ENCODE peak calls at places on chromosomes 6 and 20, in five cellular contexts. One of them, this sample, is unnamed.

GRCh38 chr20:1185781-1186334 is 1.1 kb upstream of the TMEM74B start:
- DNase-seq in mesendoderm: peak
- DNase-seq in H9: peak
- DNase-seq in mesenchymal stem cell: peak
- DNase-seq in trophoblast cell: peak
- DNase-seq in this sample: peak

GRCh38 chr6:33607784-33608161 is 13.3 kb upstream of the ITPR3 start:
- DNase-seq in mesendoderm: peak
- DNase-seq in H9: no peak
- DNase-seq in mesenchymal stem cell: no peak
- DNase-seq in trophoblast cell: no peak
- DNase-seq in this sample: no peak

GRCh38 chr6:74780831-74781230 is 425.0 kb downstream of the COL12A1 start:
- DNase-seq in mesendoderm: no peak
- DNase-seq in H9: no peak
- DNase-seq in mesenchymal stem cell: peak
- DNase-seq in trophoblast cell: no peak
- DNase-seq in this sample: peak

GRCh38 chr20:9093203-9093962 is 24.5 kb downstream of the PLCB4 start:
- DNase-seq in mesendoderm: no peak
- DNase-seq in H9: no peak
- DNase-seq in mesenchymal stem cell: no peak
- DNase-seq in trophoblast cell: no peak
- DNase-seq in this sample: no peak

GRCh38 chr6:85580878-85581267 is 12.8 kb downstream of the SNX14 start:
- DNase-seq in mesendoderm: peak
- DNase-seq in H9: peak
- DNase-seq in mesenchymal stem cell: peak
- DNase-seq in trophoblast cell: no peak
- DNase-seq in this sample: peak

GRCh38 chr20:32535953-32536823 is 48.9 kb downstream of the NOL4L start:
- DNase-seq in mesendoderm: peak
- DNase-seq in H9: peak
- DNase-seq in mesenchymal stem cell: no peak
- DNase-seq in trophoblast cell: no peak
- DNase-seq in this sample: peak

GRCh38 chr6:21360353-21360752 is 233.2 kb upstream of the SOX4 start:
- DNase-seq in mesendoderm: peak
- DNase-seq in H9: peak
- DNase-seq in mesenchymal stem cell: no peak
- DNase-seq in trophoblast cell: peak
- DNase-seq in this sample: no peak

GRCh38 chr6:81793811-81794210 is 41.3 kb upstream of the TENT5A start:
- DNase-seq in mesendoderm: no peak
- DNase-seq in H9: no peak
- DNase-seq in mesenchymal stem cell: peak
- DNase-seq in trophoblast cell: no peak
- DNase-seq in this sample: peak

GRCh38 chr6:111730835-111731234 is 125.2 kb upstream of the TRAF3IP2 start:
- DNase-seq in mesendoderm: no peak
- DNase-seq in H9: no peak
- DNase-seq in mesenchymal stem cell: no peak
- DNase-seq in trophoblast cell: no peak
- DNase-seq in this sample: no peak

GRCh38 chr6:34243131-34243771 is 5.6 kb downstream of the SMIM29 start:
- DNase-seq in mesendoderm: no peak
- DNase-seq in H9: no peak
- DNase-seq in mesenchymal stem cell: peak
- DNase-seq in trophoblast cell: no peak
- DNase-seq in this sample: peak

GRCh38 chr6:106136172-106136571 is 50.0 kb downstream of the PRDM1 start:
- DNase-seq in mesendoderm: no peak
- DNase-seq in H9: no peak
- DNase-seq in mesenchymal stem cell: no peak
- DNase-seq in trophoblast cell: no peak
- DNase-seq in this sample: no peak

GRCh38 chr6:70314240-70314639 is 11.4 kb upstream of the COL9A1 start:
- DNase-seq in mesendoderm: no peak
- DNase-seq in H9: no peak
- DNase-seq in mesenchymal stem cell: no peak
- DNase-seq in trophoblast cell: no peak
- DNase-seq in this sample: no peak

GRCh38 chr6:19803331-19804330 is 33.5 kb upstream of the ID4 start:
- DNase-seq in mesendoderm: no peak
- DNase-seq in H9: no peak
- DNase-seq in mesenchymal stem cell: peak
- DNase-seq in trophoblast cell: no peak
- DNase-seq in this sample: peak

GRCh38 chr20:17808357-17808756 is 108.6 kb downstream of the BANF2 start:
- DNase-seq in mesendoderm: no peak
- DNase-seq in H9: no peak
- DNase-seq in mesenchymal stem cell: peak
- DNase-seq in trophoblast cell: peak
- DNase-seq in this sample: peak

GRCh38 chr6:56850618-56851017 is 104.3 kb upstream of the BEND6 start:
- DNase-seq in mesendoderm: peak
- DNase-seq in H9: no peak
- DNase-seq in mesenchymal stem cell: no peak
- DNase-seq in trophoblast cell: no peak
- DNase-seq in this sample: no peak

GRCh38 chr20:60630609-60631008 is 621.5 kb upstream of the CDH4 start:
- DNase-seq in mesendoderm: no peak
- DNase-seq in H9: no peak
- DNase-seq in mesenchymal stem cell: no peak
- DNase-seq in trophoblast cell: no peak
- DNase-seq in this sample: no peak

GRCh38 chr6:123352279-123352678 is 284.5 kb downstream of the TRDN start:
- DNase-seq in mesendoderm: no peak
- DNase-seq in H9: no peak
- DNase-seq in mesenchymal stem cell: no peak
- DNase-seq in trophoblast cell: no peak
- DNase-seq in this sample: no peak

GRCh38 chr6:116278853-116279231 is 888 bp downstream of the TSPYL1 start:
- DNase-seq in mesendoderm: no peak
- DNase-seq in H9: no peak
- DNase-seq in mesenchymal stem cell: no peak
- DNase-seq in trophoblast cell: peak
- DNase-seq in this sample: peak

GRCh38 chr6:52727908-52728307 is 35.4 kb downstream of the GSTA2 start:
- DNase-seq in mesendoderm: no peak
- DNase-seq in H9: no peak
- DNase-seq in mesenchymal stem cell: no peak
- DNase-seq in trophoblast cell: no peak
- DNase-seq in this sample: no peak

GRCh38 chr6:135537782-135538301 is 40.3 kb upstream of the AHI1 start:
- DNase-seq in mesendoderm: peak
- DNase-seq in H9: no peak
- DNase-seq in mesenchymal stem cell: peak
- DNase-seq in trophoblast cell: peak
- DNase-seq in this sample: peak

GRCh38 chr6:144176043-144176442 is 25.7 kb downstream of the STX11 start:
- DNase-seq in mesendoderm: no peak
- DNase-seq in H9: no peak
- DNase-seq in mesenchymal stem cell: no peak
- DNase-seq in trophoblast cell: no peak
- DNase-seq in this sample: no peak

GRCh38 chr6:89022747-89023289 is 57.7 kb upstream of the PNRC1 start:
- DNase-seq in mesendoderm: no peak
- DNase-seq in H9: no peak
- DNase-seq in mesenchymal stem cell: peak
- DNase-seq in trophoblast cell: no peak
- DNase-seq in this sample: peak

GRCh38 chr6:12010635-12011275 is 1.4 kb upstream of the HIVEP1 start:
- DNase-seq in mesendoderm: peak
- DNase-seq in H9: peak
- DNase-seq in mesenchymal stem cell: no peak
- DNase-seq in trophoblast cell: peak
- DNase-seq in this sample: no peak

GRCh38 chr6:122580731-122581130 is 29.5 kb upstream of the PKIB start:
- DNase-seq in mesendoderm: peak
- DNase-seq in H9: no peak
- DNase-seq in mesenchymal stem cell: peak
- DNase-seq in trophoblast cell: no peak
- DNase-seq in this sample: no peak

GRCh38 chr20:47165376-47165865 is 191.1 kb downstream of the ZMYND8 start:
- DNase-seq in mesendoderm: no peak
- DNase-seq in H9: no peak
- DNase-seq in mesenchymal stem cell: no peak
- DNase-seq in trophoblast cell: no peak
- DNase-seq in this sample: no peak

GRCh38 chr6:45590751-45591184 is 213.0 kb upstream of the SUPT3H start:
- DNase-seq in mesendoderm: no peak
- DNase-seq in H9: no peak
- DNase-seq in mesenchymal stem cell: peak
- DNase-seq in trophoblast cell: no peak
- DNase-seq in this sample: peak

GRCh38 chr6:73798592-73798991 is 102.6 kb downstream of the CD109 start:
- DNase-seq in mesendoderm: peak
- DNase-seq in H9: peak
- DNase-seq in mesenchymal stem cell: peak
- DNase-seq in trophoblast cell: peak
- DNase-seq in this sample: peak

GRCh38 chr6:100288311-100288710 is 176.4 kb downstream of the SIM1 start:
- DNase-seq in mesendoderm: no peak
- DNase-seq in H9: no peak
- DNase-seq in mesenchymal stem cell: no peak
- DNase-seq in trophoblast cell: no peak
- DNase-seq in this sample: no peak

GRCh38 chr6:121799574-121799973 is 364.1 kb downstream of the GJA1 start:
- DNase-seq in mesendoderm: no peak
- DNase-seq in H9: no peak
- DNase-seq in mesenchymal stem cell: no peak
- DNase-seq in trophoblast cell: no peak
- DNase-seq in this sample: no peak

GRCh38 chr6:167568407-167569024 is 243.6 kb downstream of the TTLL2 start:
- DNase-seq in mesendoderm: no peak
- DNase-seq in H9: no peak
- DNase-seq in mesenchymal stem cell: no peak
- DNase-seq in trophoblast cell: no peak
- DNase-seq in this sample: no peak

GRCh38 chr6:167565884-167566491 is 241.1 kb downstream of the TTLL2 start:
- DNase-seq in mesendoderm: peak
- DNase-seq in H9: no peak
- DNase-seq in mesenchymal stem cell: no peak
- DNase-seq in trophoblast cell: no peak
- DNase-seq in this sample: no peak

GRCh38 chr6:167569041-167569805 is 244.3 kb downstream of the TTLL2 start:
- DNase-seq in mesendoderm: no peak
- DNase-seq in H9: no peak
- DNase-seq in mesenchymal stem cell: no peak
- DNase-seq in trophoblast cell: no peak
- DNase-seq in this sample: no peak

GRCh38 chr6:167566711-167567141 is 241.8 kb downstream of the TTLL2 start:
- DNase-seq in mesendoderm: no peak
- DNase-seq in H9: no peak
- DNase-seq in mesenchymal stem cell: no peak
- DNase-seq in trophoblast cell: no peak
- DNase-seq in this sample: no peak

DNA sequence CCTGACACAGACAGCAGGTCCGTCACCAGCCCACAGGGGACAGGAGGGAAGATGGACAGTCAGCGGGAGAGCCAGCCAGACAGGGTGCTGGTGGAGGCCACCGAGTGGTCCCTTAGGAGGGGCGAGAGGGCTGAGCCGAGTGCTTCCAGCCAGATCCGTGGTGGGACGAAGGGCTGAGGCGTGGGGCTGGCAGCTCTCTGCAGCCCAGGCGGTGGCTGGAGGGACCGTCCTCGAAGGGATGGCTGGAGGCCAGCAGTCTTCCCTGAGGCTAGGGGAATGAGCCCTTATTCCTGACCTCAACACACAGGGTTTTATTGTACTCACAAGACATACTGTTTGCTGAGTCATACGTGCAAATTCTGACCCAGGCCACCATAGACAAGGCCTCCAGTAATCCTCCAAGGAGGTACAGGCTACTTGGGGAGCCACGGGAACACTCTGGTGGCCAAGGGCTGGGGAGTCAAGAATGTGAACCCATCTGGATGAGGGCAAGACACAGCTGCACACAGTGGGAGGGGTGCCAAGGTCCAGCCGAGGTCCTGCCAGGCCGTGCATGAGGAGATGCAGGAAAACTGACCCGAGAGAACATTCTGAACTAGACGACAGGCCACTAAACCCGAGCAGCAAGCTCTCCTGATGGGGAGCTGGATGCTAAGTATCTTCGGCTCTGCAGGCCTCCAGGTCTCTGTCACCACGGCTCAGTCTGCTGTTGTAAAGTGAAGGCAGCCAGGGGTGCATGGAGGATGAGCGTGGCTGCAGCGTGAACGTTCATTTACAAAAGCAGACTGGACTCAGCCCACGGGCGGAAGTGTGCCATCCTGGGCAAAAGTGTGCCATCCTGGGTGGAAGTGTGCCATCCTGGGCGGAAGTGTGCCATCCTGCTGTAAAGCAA is 242.5 kb downstream of the TTLL2 start:
- DNase-seq in mesendoderm: no peak
- DNase-seq in H9: no peak
- DNase-seq in mesenchymal stem cell: peak
- DNase-seq in trophoblast cell: no peak
- DNase-seq in this sample: no peak
- H3K18ac ChIP-seq in mesendoderm: no peak
- H3K18ac ChIP-seq in H9: no peak
- H3K18ac ChIP-seq in mesenchymal stem cell: peak
- H3K18ac ChIP-seq in trophoblast cell: no peak
- H3K18ac ChIP-seq in this sample: no peak

GRCh38 chr20:63548542-63548941 is 993 bp upstream of the SRMS start:
- DNase-seq in mesendoderm: no peak
- DNase-seq in H9: no peak
- DNase-seq in mesenchymal stem cell: no peak
- DNase-seq in trophoblast cell: no peak
- DNase-seq in this sample: no peak
- H3K18ac ChIP-seq in mesendoderm: no peak
- H3K18ac ChIP-seq in H9: no peak
- H3K18ac ChIP-seq in mesenchymal stem cell: no peak
- H3K18ac ChIP-seq in trophoblast cell: no peak
- H3K18ac ChIP-seq in this sample: no peak

DNA sequence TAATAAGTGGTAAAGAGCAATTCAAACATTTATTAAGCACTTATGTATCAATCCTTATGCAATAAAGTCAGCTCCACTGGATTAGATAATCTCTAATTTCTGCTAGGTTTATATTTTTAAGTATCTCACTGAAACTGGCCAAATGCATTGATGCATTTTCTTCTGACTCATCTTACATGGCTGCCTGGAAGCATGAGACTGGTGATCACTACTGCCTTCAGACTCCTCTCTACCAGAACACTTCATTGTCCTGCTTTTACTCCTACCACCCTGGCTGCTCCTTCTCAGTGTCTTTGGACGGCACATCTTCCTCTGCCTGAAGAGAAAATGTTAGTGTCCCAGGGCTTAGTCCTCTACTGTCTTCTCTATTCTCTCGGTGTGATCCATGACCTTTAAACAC is 7.4 kb downstream of the CEP85L start:
- DNase-seq in mesendoderm: no peak
- DNase-seq in H9: no peak
- DNase-seq in mesenchymal stem cell: peak
- DNase-seq in trophoblast cell: no peak
- DNase-seq in this sample: peak
- H3K18ac ChIP-seq in mesendoderm: no peak
- H3K18ac ChIP-seq in H9: no peak
- H3K18ac ChIP-seq in mesenchymal stem cell: no peak
- H3K18ac ChIP-seq in trophoblast cell: no peak
- H3K18ac ChIP-seq in this sample: no peak

GRCh38 chr6:167704396-167704801 is 122.3 kb upstream of the AFDN start:
- DNase-seq in mesendoderm: no peak
- DNase-seq in H9: peak
- DNase-seq in mesenchymal stem cell: no peak
- DNase-seq in trophoblast cell: no peak
- DNase-seq in this sample: no peak
- H3K18ac ChIP-seq in mesendoderm: no peak
- H3K18ac ChIP-seq in H9: no peak
- H3K18ac ChIP-seq in mesenchymal stem cell: peak
- H3K18ac ChIP-seq in trophoblast cell: no peak
- H3K18ac ChIP-seq in this sample: no peak

This sample was measured in IMR-90.